ENCODE peak calls at places on chromosome 9, in six cellular contexts. T is GDM1; J is Calu3; R is effector memory CD8-positive, alpha-beta T cell; G is progenitor cell of endocrine pancreas; L is smooth muscle cell of the brain vasculature. N is an unnamed sample.

GRCh38 chr9:19513671-19514275 is 105.0 kb downstream of the ACER2 start:
- DNase-seq in T (no peak), J (no peak), R (no peak), G (no peak), L (no peak), N (no peak)

GRCh38 chr9:13974891-13975290 is 339.1 kb downstream of the NFIB start:
- DNase-seq in T (no peak), J (no peak), R (no peak), G (no peak), L (no peak), N (no peak)

GRCh38 chr9:100322954-100323536 is 29.7 kb downstream of the TEX10 start:
- DNase-seq in T (no peak), J (peak), R (peak), G (no peak), L (peak), N (no peak)

GRCh38 chr9:92486371-92486770 is 4.1 kb upstream of the ASPN start:
- DNase-seq in T (peak), J (no peak), R (no peak), G (no peak), L (no peak), N (no peak)

GRCh38 chr9:107367727-107368502 is 84.8 kb downstream of the RAD23B start:
- DNase-seq in T (no peak), J (no peak), R (no peak), G (no peak), L (no peak), N (no peak)

GRCh38 chr9:115204827-115205506 is 87.0 kb upstream of the TNC start:
- DNase-seq in T (no peak), J (no peak), R (no peak), G (no peak), L (no peak), N (no peak)

GRCh38 chr9:77575785-77576184 is 72.3 kb downstream of the GNA14 start:
- DNase-seq in T (no peak), J (peak), R (no peak), G (peak), L (no peak), N (no peak)

GRCh38 chr9:14344846-14345585 is 31.1 kb upstream of the NFIB start:
- DNase-seq in T (no peak), J (no peak), R (no peak), G (no peak), L (no peak), N (no peak)

GRCh38 chr9:136117291-136118060 is 1.2 kb downstream of the TMEM250 start:
- DNase-seq in T (no peak), J (peak), R (no peak), G (no peak), L (no peak), N (no peak)

GRCh38 chr9:115691686-115692085 is 461.9 kb upstream of the PAPPA start:
- DNase-seq in T (no peak), J (no peak), R (no peak), G (no peak), L (no peak), N (no peak)